ENCODE peak calls at places on chromosome 9, in four cellular contexts. N, A, U and Q are unnamed samples.

GRCh38 chr9:129646654-129647053 is 4.7 kb upstream of the ASB6 start:
- DNase-seq in N (no peak), A (no peak), U (no peak), Q (no peak)

GRCh38 chr9:134707031-134707680 is 65.6 kb downstream of the COL5A1 start:
- DNase-seq in N (no peak), A (no peak), U (peak; percentile 88), Q (peak; percentile 36)

GRCh38 chr9:125988479-125989050 is 241.4 kb downstream of the PBX3 start:
- DNase-seq in N (no peak), A (no peak), U (no peak), Q (no peak)

GRCh38 chr9:85431396-85432102 is 310.2 kb downstream of the AGTPBP1 start:
- DNase-seq in N (no peak), A (no peak), U (no peak), Q (no peak)

GRCh38 chr9:134782921-134783698 is 97.5 kb upstream of the FCN2 start:
- DNase-seq in N (no peak), A (no peak), U (no peak), Q (no peak)

GRCh38 chr9:4855861-4856260 is 63.1 kb downstream of the RCL1 start:
- DNase-seq in N (no peak), A (no peak), U (no peak), Q (no peak)

GRCh38 chr9:36813149-36813548 is 220.9 kb downstream of the PAX5 start:
- DNase-seq in N (no peak), A (no peak), U (no peak), Q (no peak)

GRCh38 chr9:113882636-113883164 is 6.6 kb downstream of the ZNF618 start:
- DNase-seq in N (no peak), A (no peak), U (no peak), Q (no peak)

GRCh38 chr9:81320909-81321482 is 368.4 kb downstream of the TLE1 start:
- DNase-seq in N (no peak), A (no peak), U (no peak), Q (no peak)

GRCh38 chr9:131037336-131038255 is 28.6 kb downstream of the LAMC3 start:
- DNase-seq in N (no peak), A (no peak), U (no peak), Q (no peak)

GRCh38 chr9:137480686-137481683 is 21.9 kb upstream of the NSMF start:
- DNase-seq in N (no peak), A (no peak), U (no peak), Q (no peak)

GRCh38 chr9:87088192-87088591 is 140.9 kb upstream of the GAS1 start:
- DNase-seq in N (no peak), A (no peak), U (no peak), Q (no peak)

GRCh38 chr9:104564358-104564757 is 4.6 kb upstream of the OR13C8 start:
- DNase-seq in N (no peak), A (no peak), U (no peak), Q (no peak)

GRCh38 chr9:84772511-84772910 is 103.0 kb downstream of the NTRK2 start:
- DNase-seq in N (no peak), A (no peak), U (no peak), Q (no peak)

GRCh38 chr9:137158625-137159024 is 11.2 kb downstream of the LRRC26 start:
- DNase-seq in N (no peak), A (no peak), U (no peak), Q (no peak)

DNA sequence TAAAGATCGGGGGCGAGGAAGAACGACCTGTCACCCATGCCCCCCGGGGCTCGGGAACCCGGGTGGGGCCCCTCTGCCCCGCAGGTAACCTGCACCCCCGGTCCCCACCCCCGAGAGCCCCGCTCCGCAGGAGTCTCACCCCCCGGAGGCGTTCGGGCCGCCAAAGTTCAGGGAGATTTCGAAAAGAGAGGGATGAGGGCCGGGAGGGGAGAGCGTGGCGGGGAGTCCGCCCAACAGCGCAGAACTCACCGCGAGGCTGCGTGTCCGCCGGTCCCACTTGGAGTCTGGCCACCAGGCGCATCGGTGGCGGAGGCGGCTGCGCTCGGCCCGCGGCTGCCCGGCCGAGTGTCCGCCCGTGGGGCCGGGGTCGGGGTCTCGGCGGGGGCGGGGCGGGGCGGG is at the start of gene PHF19:
- DNase-seq in N (no peak), A (peak; percentile 69), U (peak; percentile 36), Q (no peak)
- TF ChIP-seq CTCF in N (no peak), A (no peak), U (no peak), Q (no peak)

GRCh38 chr9:80177949-80178480 is 606.2 kb downstream of the TLE4 start:
- DNase-seq in N (no peak), A (no peak), U (no peak), Q (no peak)

GRCh38 chr9:80175286-80175906 is 603.6 kb downstream of the TLE4 start:
- DNase-seq in N (no peak), A (peak; percentile 28), U (no peak), Q (no peak)
- TF ChIP-seq CTCF in N (peak; percentile 55), A (peak; percentile 83), U (peak; percentile 84), Q (no peak)

GRCh38 chr9:17018001-17018491 is 116.8 kb upstream of the CNTLN start:
- DNase-seq in N (no peak), A (no peak), U (peak; percentile 18), Q (no peak)

GRCh38 chr9:17024129-17024528 is 110.7 kb upstream of the CNTLN start:
- DNase-seq in N (no peak), A (no peak), U (no peak), Q (no peak)

GRCh38 chr9:17018540-17019196 is 116.2 kb upstream of the CNTLN start:
- DNase-seq in N (no peak), A (no peak), U (no peak), Q (no peak)

GRCh38 chr9:17019398-17019797 is 115.4 kb upstream of the CNTLN start:
- DNase-seq in N (no peak), A (no peak), U (no peak), Q (no peak)

GRCh38 chr9:17021379-17021970 is 113.4 kb upstream of the CNTLN start:
- DNase-seq in N (no peak), A (no peak), U (no peak), Q (no peak)
- TF ChIP-seq CTCF in N (no peak), A (no peak), U (no peak), Q (no peak)

DNA sequence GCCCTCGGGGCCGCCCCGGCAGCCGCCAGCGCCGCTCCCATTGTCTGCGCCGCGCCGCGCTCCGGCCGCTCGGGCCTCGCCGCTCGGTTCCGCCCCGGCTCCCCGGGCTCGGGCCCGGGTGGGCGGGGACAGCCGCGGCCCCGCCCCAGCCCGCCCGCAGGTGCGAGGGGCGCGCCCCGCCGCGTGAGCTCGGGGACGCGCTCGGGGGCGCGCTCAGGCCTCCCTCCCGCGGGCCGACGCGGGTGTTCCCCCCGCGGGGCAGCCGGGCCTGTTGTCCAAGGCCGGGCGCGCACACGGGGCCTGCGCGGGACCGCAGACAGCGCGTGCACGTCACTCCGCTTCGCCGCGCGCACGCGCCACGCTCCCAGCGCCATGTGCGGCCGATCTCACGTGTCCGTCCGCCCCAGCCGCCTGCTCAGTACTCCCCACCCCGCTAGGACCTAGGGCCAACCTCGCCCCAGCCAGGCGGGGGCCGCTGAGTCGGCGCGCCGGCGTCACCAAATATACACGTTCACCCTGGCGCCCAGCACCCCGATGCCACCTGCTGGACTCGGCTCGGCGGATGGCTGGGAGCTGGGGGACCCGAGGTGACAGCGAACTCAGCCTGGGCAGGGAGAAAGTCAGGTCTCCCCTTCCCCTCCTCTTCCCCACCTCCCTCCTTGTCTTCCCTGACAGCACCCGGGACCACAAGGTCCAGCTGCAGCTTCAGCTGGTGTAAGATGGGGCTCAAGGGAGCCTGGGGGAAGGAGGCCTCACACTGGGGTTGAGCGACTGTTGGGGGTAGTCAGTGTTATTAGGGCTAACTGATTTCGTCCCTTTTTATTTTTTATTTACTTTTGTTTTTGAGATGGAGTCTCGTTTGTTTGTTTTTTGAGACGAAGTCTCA is 14.3 kb downstream of the GBGT1 start:
- DNase-seq in N (peak; percentile 85), A (peak; percentile 90), U (peak; percentile 89), Q (peak; percentile 60)
- TF ChIP-seq CTCF in N (no peak), A (peak; percentile 38), U (peak; percentile 47), Q (no peak)

GRCh38 chr9:88583901-88584596 is 49.1 kb downstream of the NXNL2 start:
- DNase-seq in N (no peak), A (no peak), U (no peak), Q (no peak)
- TF ChIP-seq CTCF in N (no peak), A (no peak), U (no peak), Q (no peak)